ENCODE peak calls at places on chromosomes 7 and 10, in eight cellular contexts. I is K562, Y is heart left ventricle, Z is IMR-90, N is stomach, X is A549, C is adrenal gland, K is endothelial cell of umbilical vein. U is an unnamed sample.

GRCh38 chr7:66043681-66044497 is 31.7 kb upstream of the ASL start:
- DNase-seq in K (peak; percentile 33), C (peak; percentile 56), I (no peak), N (peak; percentile 78), Y (peak; percentile 29), X (no peak), Z (no peak), U (peak; percentile 77)

GRCh38 chr10:79380918-79381775 is 33.9 kb downstream of the PPIF start:
- DNase-seq in X (no peak), C (peak; percentile 12), I (no peak), Z (no peak), N (peak; percentile 22), Y (peak; percentile 18), K (no peak), U (no peak)

GRCh38 chr10:99667108-99667751 is 7.9 kb downstream of the ENTPD7 start:
- DNase-seq in I (peak; percentile 54), N (no peak), K (peak; percentile 60), Z (peak; percentile 92), X (peak; percentile 36), Y (no peak), C (no peak), U (no peak)

GRCh38 chr7:121872831-121873764 is at the start of gene PTPRZ1:
- DNase-seq in I (no peak), N (peak; percentile 51), C (peak; percentile 25), Y (peak; percentile 16), X (peak; percentile 3), Z (peak; percentile 2), K (peak; percentile 21), U (peak; percentile 30)

GRCh38 chr10:79196470-79197461 is 128.0 kb downstream of the ZMIZ1 start:
- DNase-seq in N (peak; percentile 82), X (peak; percentile 82), Y (peak; percentile 77), Z (peak; percentile 47), I (peak; percentile 89), C (peak; percentile 79), K (peak; percentile 54), U (peak; percentile 78)

GRCh38 chr7:142300689-142301088 is 42.8 kb upstream of the PRSS58 start:
- DNase-seq in I (peak; percentile 38), C (no peak), K (no peak), X (no peak), Z (no peak), N (no peak), Y (no peak), U (no peak)

GRCh38 chr10:101330236-101331225 is 23.4 kb upstream of the BTRC start:
- DNase-seq in Y (no peak), N (no peak), Z (peak; percentile 80), C (no peak), X (no peak), I (no peak), K (no peak), U (no peak)

GRCh38 chr10:93654201-93654600 is 41.9 kb downstream of the PDE6C start:
- DNase-seq in C (no peak), I (no peak), K (no peak), X (no peak), N (no peak), Y (no peak), Z (no peak), U (no peak)

GRCh38 chr7:12719978-12720377 is 32.5 kb downstream of the ARL4A start:
- DNase-seq in K (peak; percentile 86), N (no peak), C (no peak), X (no peak), Y (no peak), Z (peak; percentile 17), I (no peak), U (no peak)

DNA sequence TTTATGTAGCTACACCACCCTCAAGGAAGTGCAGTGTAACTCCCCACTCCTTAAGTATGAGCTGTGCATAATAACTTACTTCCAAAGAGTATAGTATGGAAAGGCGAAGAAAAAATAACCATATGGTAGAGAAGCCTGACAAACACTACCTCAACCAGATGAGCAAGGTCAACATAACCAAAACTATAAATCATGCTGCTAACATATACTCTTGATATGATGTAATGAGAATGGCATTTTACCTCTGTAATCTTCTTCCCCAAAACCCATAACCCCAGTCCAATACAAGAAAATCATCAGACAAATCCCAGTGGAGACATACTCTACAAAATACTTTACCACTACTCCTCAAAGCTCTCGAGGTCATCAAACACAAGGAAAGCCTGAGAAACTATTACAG is 15.8 kb downstream of the OSBPL3 start:
- DNase-seq in Z (peak; percentile 22), I (no peak), K (no peak), C (no peak), N (no peak), Y (no peak), X (no peak), U (no peak)
- H3K4me1 ChIP-seq in Z (peaks cover 12% of the 10 kb centered on the region), I (peaks cover 38% of the 10 kb centered on the region), K (peaks cover 16% of the 10 kb centered on the region), C (no peaks in the 10 kb centered on the region), N (peaks cover 21% of the 10 kb centered on the region), Y (no peaks in the 10 kb centered on the region), X (peaks cover 6% of the 10 kb centered on the region), U (peaks cover 13% of the 10 kb centered on the region)

GRCh38 chr7:22356010-22356854 is 722 bp downstream of the RAPGEF5 start:
- DNase-seq in X (no peak), K (peak; percentile 15), I (no peak), C (no peak), N (peak; percentile 28), Y (no peak), Z (no peak), U (peak; percentile 30)
- TF ChIP-seq POLR2A in X (no peak), K (no peak), I (no peak), C (no peak), N (no peak), Y (no peak), Z (no peak), U (no peak)

GRCh38 chr10:110105873-110106272 is 98.1 kb downstream of the ADD3 start:
- DNase-seq in K (no peak), C (no peak), X (no peak), Z (no peak), Y (no peak), N (no peak), I (no peak), U (no peak)

GRCh38 chr10:110103921-110104461 is 96.2 kb downstream of the ADD3 start:
- DNase-seq in X (no peak), Z (no peak), I (no peak), N (no peak), Y (no peak), K (no peak), C (no peak), U (no peak)

GRCh38 chr10:110107430-110107829 is 99.6 kb downstream of the ADD3 start:
- DNase-seq in N (no peak), X (no peak), C (no peak), Y (no peak), K (no peak), I (no peak), Z (no peak), U (no peak)

GRCh38 chr10:110101464-110102144 is 93.8 kb downstream of the ADD3 start:
- DNase-seq in I (no peak), Z (no peak), Y (no peak), K (no peak), X (no peak), C (peak; percentile 31), N (no peak), U (no peak)
- TF ChIP-seq CTCF in I (no peak), Z (no peak), Y (no peak), K (no peak), X (no peak), C (no peak), N (no peak), U (no peak)

DNA sequence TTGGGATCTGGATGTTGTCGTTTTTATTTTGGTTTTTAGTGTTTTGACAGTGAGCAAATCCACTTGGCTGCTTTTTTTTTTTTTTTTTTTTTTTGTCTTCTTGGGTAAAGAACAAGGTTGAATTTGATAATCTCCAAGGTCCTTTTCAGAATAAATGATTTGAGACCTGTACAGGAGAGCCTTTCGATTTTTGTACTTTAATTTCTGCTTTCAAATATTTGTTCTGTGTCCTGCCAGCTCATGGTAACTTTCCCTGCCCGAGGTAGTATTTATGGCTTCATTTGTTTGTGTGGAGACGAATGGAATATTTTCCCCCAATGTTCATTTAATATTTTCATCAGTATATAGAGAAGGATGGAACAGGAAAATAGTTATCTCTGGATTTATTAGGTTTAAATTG is 19.9 kb downstream of the WAC start:
- DNase-seq in N (no peak), Y (no peak), I (no peak), K (no peak), C (no peak), X (no peak), Z (no peak), U (no peak)
- H3K4me1 ChIP-seq in N (peaks cover 46% of the 10 kb centered on the region), Y (peaks cover 25% of the 10 kb centered on the region), I (no peaks in the 10 kb centered on the region), K (peaks cover 25% of the 10 kb centered on the region), C (peaks cover 12% of the 10 kb centered on the region), X (peaks cover 43% of the 10 kb centered on the region), Z (peaks cover 4% of the 10 kb centered on the region), U (peaks cover 61% of the 10 kb centered on the region)

GRCh38 chr7:23299770-23300300 is 696 bp downstream of the MALSU1 start:
- DNase-seq in Y (no peak), Z (peak; percentile 35), I (no peak), K (peak; percentile 36), X (peak; percentile 26), C (no peak), N (no peak), U (no peak)

GRCh38 chr7:23295401-23295697 is 3.8 kb upstream of the MALSU1 start:
- DNase-seq in C (no peak), N (no peak), K (no peak), X (no peak), I (no peak), Z (no peak), Y (no peak), U (no peak)

GRCh38 chr7:23298141-23298851 is 843 bp upstream of the MALSU1 start:
- DNase-seq in K (no peak), I (no peak), C (no peak), N (no peak), Z (peak; percentile 72), X (peak; percentile 29), Y (no peak), U (peak; percentile 13)

GRCh38 chr7:23294549-23295400 is 4.4 kb upstream of the MALSU1 start:
- DNase-seq in Z (no peak), N (no peak), X (no peak), K (no peak), Y (no peak), C (no peak), I (no peak), U (no peak)

GRCh38 chr7:23298885-23299769 is at the start of gene MALSU1:
- DNase-seq in N (peak; percentile 98), Y (peak; percentile 98), I (peak; percentile 99), K (peak; percentile 98), Z (peak; percentile 96), C (peak; percentile 98), X (peak; percentile 92), U (peak; percentile 98)
- TF ChIP-seq POLR2A in N (no peak), Y (peak; percentile 14), I (peak; percentile 94), K (peak; percentile 88), Z (peak; percentile 71), C (peak; percentile 86), X (peak; percentile 96), U (peak; percentile 85)

U was measured in body of pancreas.